ENCODE peak calls at places on chromosomes 13 and 19, in six cellular contexts. U is ovary, W is endothelial cell of umbilical vein, H is MG63, J is fibroblast of the aortic adventitia, P is fibroblast of pulmonary artery. O is an unnamed sample.

GRCh38 chr13:31350560-31350959 is 150.8 kb downstream of the B3GLCT start:
- DNase-seq in U (no peak), W (no peak), H (no peak), J (no peak), P (no peak), O (no peak)

GRCh38 chr13:43411211-43411610 is 375.6 kb downstream of the ENOX1 start:
- DNase-seq in U (no peak), W (no peak), H (no peak), J (no peak), P (no peak), O (no peak)

GRCh38 chr13:65825039-65825438 is 1405.1 kb downstream of the PCDH9 start:
- DNase-seq in U (no peak), W (peak), H (no peak), J (no peak), P (no peak), O (no peak)

GRCh38 chr13:87982436-87982835 is 311.3 kb downstream of the SLITRK5 start:
- DNase-seq in U (no peak), W (no peak), H (no peak), J (no peak), P (no peak), O (no peak)

GRCh38 chr19:51183629-51184028 is 41.3 kb upstream of the CD33 start:
- DNase-seq in U (no peak), W (no peak), H (no peak), J (no peak), P (no peak), O (no peak)

GRCh38 chr19:4310247-4311121 is 6.1 kb downstream of the FSD1 start:
- DNase-seq in U (no peak), W (no peak), H (no peak), J (no peak), P (no peak), O (no peak)

GRCh38 chr13:49584771-49585182 is 581 bp downstream of the RCBTB1 start:
- DNase-seq in U (no peak), W (peak), H (no peak), J (peak), P (no peak), O (no peak)

GRCh38 chr13:50969691-50970090 is 60.1 kb downstream of the RNASEH2B start:
- DNase-seq in U (no peak), W (no peak), H (no peak), J (no peak), P (peak), O (no peak)

DNA sequence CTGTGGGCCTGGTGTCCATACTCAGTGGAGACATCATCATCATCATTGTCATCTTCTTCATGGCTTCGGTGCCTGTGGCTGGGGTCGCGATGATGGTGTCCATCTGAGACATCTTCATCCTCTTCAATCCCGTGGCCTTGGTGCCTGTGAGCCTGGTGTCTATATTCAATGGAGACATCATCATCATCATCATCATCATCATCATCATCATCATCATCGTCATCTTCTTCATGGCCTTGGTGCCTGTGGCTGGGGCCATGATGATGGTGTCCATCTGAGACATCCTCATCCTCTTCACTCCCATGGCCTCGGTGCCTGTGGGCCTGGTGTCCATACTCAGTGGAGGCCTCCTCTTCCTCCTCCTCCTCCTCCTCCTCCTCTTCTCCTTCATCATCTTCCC is 917 bp downstream of the HRC start:
- DNase-seq in U (no peak), W (no peak), H (no peak), J (no peak), P (no peak), O (no peak)
- H3K4me3 ChIP-seq in U (no peak), W (no peak), H (no peak), J (no peak), P (no peak), O (peak)

GRCh38 chr19:11165486-11166030 is 10.0 kb upstream of the SPC24 start:
- DNase-seq in U (no peak), W (no peak), H (peak), J (peak), P (no peak), O (no peak)
- H3K4me3 ChIP-seq in U (no peak), W (no peak), H (no peak), J (peak), P (peak), O (no peak)

GRCh38 chr19:3183721-3184641 is 1.7 kb upstream of the NCLN start:
- DNase-seq in U (no peak), W (no peak), H (no peak), J (no peak), P (no peak), O (peak)
- H3K4me3 ChIP-seq in U (no peak), W (no peak), H (no peak), J (no peak), P (no peak), O (no peak)

GRCh38 chr13:59345316-59345715 is 818.4 kb downstream of the DIAPH3 start:
- DNase-seq in U (no peak), W (peak), H (no peak), J (no peak), P (peak), O (peak)
- H3K4me3 ChIP-seq in U (no peak), W (no peak), H (no peak), J (no peak), P (no peak), O (no peak)

DNA sequence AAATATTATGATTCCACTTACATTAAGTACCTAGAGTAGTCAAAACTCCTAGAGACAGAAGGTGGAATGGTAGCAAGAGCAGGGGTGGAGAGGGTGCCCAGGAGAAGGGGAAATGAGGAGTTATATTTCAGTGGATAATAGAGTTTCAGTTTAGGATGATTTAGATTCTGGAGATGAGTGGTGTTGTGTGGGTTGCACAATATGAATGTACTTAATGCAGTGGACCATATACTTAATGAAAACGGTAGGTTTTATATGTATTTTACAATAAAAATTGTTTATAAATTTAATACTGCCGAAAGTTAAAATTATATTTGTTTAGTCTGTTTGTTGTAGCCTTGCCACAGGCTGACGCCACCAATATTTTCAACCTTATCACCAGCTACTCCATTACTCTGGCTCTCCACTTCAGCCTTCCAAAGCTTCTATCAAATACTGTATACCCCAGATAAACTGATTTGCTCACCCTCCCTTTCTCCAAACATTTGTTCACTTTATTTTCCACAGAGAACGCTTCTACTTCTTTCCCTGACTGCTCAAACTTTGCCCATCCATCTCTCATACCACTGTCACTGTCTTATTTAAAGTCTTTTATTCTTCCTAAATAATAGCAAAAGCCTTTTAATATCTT is 1.4 kb upstream of the RBM26 start:
- DNase-seq in U (no peak), W (no peak), H (no peak), J (no peak), P (no peak), O (no peak)
- H3K4me3 ChIP-seq in U (no peak), W (no peak), H (peak), J (no peak), P (no peak), O (no peak)

GRCh38 chr13:67231481-67231940 is 1.4 kb upstream of the PCDH9 start:
- DNase-seq in U (no peak), W (no peak), H (no peak), J (peak), P (no peak), O (no peak)
- H3K4me3 ChIP-seq in U (peak), W (peak), H (peak), J (peak), P (peak), O (peak)

O was measured in right cardiac atrium.